ENCODE peak calls at places on chromosomes 12 and 14, in seven cellular contexts. R is H9, L is neuronal stem cell, Z is mesenchymal stem cell, O is H1, P is mesendoderm, I is IMR-90. U is an unnamed sample.
A peak's percentile ranks its signal among the peaks of the same experiment; 100 is the strongest.

GRCh38 chr12:81300454-81300853 is 222.6 kb downstream of the ACSS3 start:
- DNase-seq in R (no peak), L (no peak), Z (no peak), O (no peak), P (peak; percentile 42), I (no peak), U (no peak)

GRCh38 chr14:32738206-32738871 is 200.3 kb upstream of the NPAS3 start:
- DNase-seq in R (no peak), L (no peak), Z (no peak), O (no peak), P (no peak), I (no peak), U (no peak)

GRCh38 chr14:60161176-60162107 is 3.8 kb downstream of the DHRS7 start:
- DNase-seq in R (peak; percentile 48), L (no peak), Z (peak; percentile 56), O (no peak), P (no peak), I (peak; percentile 18), U (no peak)

GRCh38 chr12:103546959-103547358 is 40.1 kb upstream of the STAB2 start:
- DNase-seq in R (no peak), L (no peak), Z (no peak), O (no peak), P (no peak), I (no peak), U (no peak)

GRCh38 chr14:100778078-100778927 is 47.6 kb upstream of the MEG3 start:
- DNase-seq in R (no peak), L (no peak), Z (no peak), O (no peak), P (no peak), I (no peak), U (no peak)

GRCh38 chr14:104115691-104116543 is 22.5 kb upstream of the KIF26A start:
- DNase-seq in R (peak; percentile 43), L (no peak), Z (no peak), O (no peak), P (no peak), I (no peak), U (peak; percentile 23)

GRCh38 chr12:29698756-29699155 is 85.0 kb downstream of the TMTC1 start:
- DNase-seq in R (no peak), L (no peak), Z (no peak), O (no peak), P (peak; percentile 58), I (no peak), U (no peak)

GRCh38 chr12:98745578-98746391 is 100.7 kb downstream of the APAF1 start:
- DNase-seq in R (peak; percentile 46), L (no peak), Z (peak; percentile 10), O (no peak), P (no peak), I (peak; percentile 11), U (peak; percentile 59)

GRCh38 chr12:52022841-52023181 is 16.1 kb downstream of the TAMALIN start:
- DNase-seq in R (peak; percentile 83), L (no peak), Z (no peak), O (no peak), P (peak; percentile 50), I (no peak), U (no peak)

GRCh38 chr12:40287369-40287975 is 62.7 kb downstream of the LRRK2 start:
- DNase-seq in R (no peak), L (no peak), Z (no peak), O (no peak), P (no peak), I (no peak), U (no peak)

GRCh38 chr12:106174876-106175275 is 36.1 kb upstream of the NUAK1 start:
- DNase-seq in R (no peak), L (no peak), Z (no peak), O (no peak), P (no peak), I (peak; percentile 23), U (no peak)

GRCh38 chr12:124774054-124774461 is 89.6 kb downstream of the SCARB1 start:
- DNase-seq in R (no peak), L (no peak), Z (peak; percentile 36), O (no peak), P (no peak), I (no peak), U (peak; percentile 67)

GRCh38 chr12:75479963-75480461 is 543 bp upstream of the GLIPR1 start:
- DNase-seq in R (no peak), L (no peak), Z (no peak), O (no peak), P (no peak), I (peak; percentile 81), U (peak; percentile 14)

GRCh38 chr12:1373887-1374286 is 220.5 kb downstream of the FBXL14 start:
- DNase-seq in R (no peak), L (no peak), Z (no peak), O (no peak), P (no peak), I (peak; percentile 67), U (no peak)

GRCh38 chr12:89514751-89515150 is 9.8 kb downstream of the GALNT4 start:
- DNase-seq in R (no peak), L (no peak), Z (no peak), O (no peak), P (no peak), I (no peak), U (no peak)

GRCh38 chr12:121238086-121238485 is 28.2 kb downstream of the P2RX4 start:
- DNase-seq in R (no peak), L (no peak), Z (no peak), O (no peak), P (no peak), I (no peak), U (no peak)

GRCh38 chr12:139585-139984 is 73.0 kb downstream of the IQSEC3 start:
- DNase-seq in R (no peak), L (no peak), Z (no peak), O (no peak), P (peak; percentile 68), I (peak; percentile 20), U (no peak)

GRCh38 chr12:11702959-11703358 is 53.5 kb downstream of the ETV6 start:
- DNase-seq in R (no peak), L (no peak), Z (no peak), O (no peak), P (no peak), I (no peak), U (no peak)

GRCh38 chr12:25013061-25013460 is 64.2 kb upstream of the BCAT1 start:
- DNase-seq in R (no peak), L (no peak), Z (no peak), O (no peak), P (no peak), I (no peak), U (peak; percentile 88)

GRCh38 chr12:41537522-41537921 is 349.4 kb downstream of the PDZRN4 start:
- DNase-seq in R (no peak), L (no peak), Z (no peak), O (no peak), P (peak; percentile 14), I (no peak), U (no peak)

GRCh38 chr14:55073856-55074255 is 22.4 kb downstream of the MAPK1IP1L start:
- DNase-seq in R (no peak), L (no peak), Z (peak; percentile 60), O (no peak), P (no peak), I (peak; percentile 81), U (no peak)

GRCh38 chr14:55075628-55076027 is 24.2 kb downstream of the MAPK1IP1L start:
- DNase-seq in R (no peak), L (no peak), Z (peak; percentile 61), O (no peak), P (no peak), I (peak; percentile 70), U (no peak)

GRCh38 chr14:55071870-55072640 is 20.6 kb downstream of the MAPK1IP1L start:
- DNase-seq in R (no peak), L (no peak), Z (peak; percentile 95), O (no peak), P (no peak), I (peak; percentile 94), U (peak; percentile 58)

GRCh38 chr14:55077155-55077554 is 25.7 kb downstream of the MAPK1IP1L start:
- DNase-seq in R (no peak), L (no peak), Z (peak; percentile 59), O (no peak), P (no peak), I (no peak), U (peak; percentile 77)

DNA sequence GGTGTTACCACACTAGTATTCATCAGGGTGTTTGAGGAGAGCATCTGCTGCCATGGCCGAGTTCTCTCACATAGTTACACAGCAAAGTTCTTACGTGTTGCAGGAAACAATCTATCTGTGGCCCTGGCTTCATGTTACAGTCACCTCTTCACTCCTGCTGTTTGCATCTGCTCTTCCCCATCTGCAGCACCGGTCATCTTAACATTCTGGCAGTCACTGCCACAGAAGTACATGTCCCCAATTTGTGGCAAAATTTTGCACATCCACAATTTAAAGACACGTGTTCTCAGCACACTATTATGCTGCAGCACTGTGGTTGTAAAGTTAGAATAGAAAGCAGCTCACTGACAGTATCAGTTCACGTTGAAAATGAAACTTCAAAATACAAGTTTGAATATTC is 23.2 kb downstream of the MAPK1IP1L start:
- DNase-seq in R (no peak), L (no peak), Z (peak; percentile 35), O (no peak), P (peak; percentile 52), I (peak; percentile 60), U (no peak)
- H2BK120ac ChIP-seq in R (no peak overlapping the region), L (no peak overlapping the region), Z (no peak overlapping the region), O (no peak overlapping the region), P (no peak overlapping the region), I (peak overlapping the region; percentile 9), U (no peak overlapping the region)

GRCh38 chr12:76543831-76544347 is 15.7 kb downstream of the OSBPL8 start:
- DNase-seq in R (no peak), L (no peak), Z (no peak), O (no peak), P (no peak), I (no peak), U (no peak)
- H2BK120ac ChIP-seq in R (no peak overlapping the region), L (no peak overlapping the region), Z (no peak overlapping the region), O (no peak overlapping the region), P (no peak overlapping the region), I (no peak overlapping the region), U (no peak overlapping the region)

GRCh38 chr14:20627337-20628032 is 14.0 kb downstream of the OR6S1 start:
- DNase-seq in R (no peak), L (no peak), Z (no peak), O (no peak), P (no peak), I (no peak), U (no peak)
- H2BK120ac ChIP-seq in R (no peak overlapping the region), L (no peak overlapping the region), Z (no peak overlapping the region), O (no peak overlapping the region), P (no peak overlapping the region), I (no peak overlapping the region), U (no peak overlapping the region)

DNA sequence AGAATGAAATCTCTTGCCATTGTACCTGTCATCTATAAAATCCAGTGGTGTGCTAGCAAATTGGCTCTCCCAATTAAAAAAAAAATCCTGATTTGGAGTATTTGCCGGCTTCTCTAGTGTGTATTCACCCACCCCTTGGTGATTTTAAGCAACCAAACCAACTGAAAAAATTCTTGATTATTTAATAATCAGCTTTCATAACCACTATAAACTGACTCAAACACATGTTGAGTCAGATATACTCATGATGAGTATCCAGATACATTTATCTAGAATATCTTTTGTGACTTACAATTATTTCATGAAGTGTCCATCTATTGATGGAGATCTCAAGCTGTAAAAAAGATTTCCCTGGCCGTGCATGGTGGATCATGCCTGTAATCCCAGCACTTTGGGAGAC is 205.4 kb downstream of the RASSF9 start:
- DNase-seq in R (no peak), L (no peak), Z (no peak), O (no peak), P (no peak), I (peak; percentile 4), U (no peak)
- H2BK120ac ChIP-seq in R (no peak overlapping the region), L (no peak overlapping the region), Z (no peak overlapping the region), O (no peak overlapping the region), P (no peak overlapping the region), I (no peak overlapping the region), U (no peak overlapping the region)